ENCODE peak calls at places on chromosomes 12 and 14, in four cellular contexts. One of them, this sample, is unnamed.

GRCh38 chr14:99570542-99571302 is 33.3 kb downstream of the CCDC85C start:
- DNase-seq in SW480: no peak
- DNase-seq in epithelial cell of prostate: no peak
- DNase-seq in omental fat pad: no peak
- DNase-seq in this sample: no peak

GRCh38 chr12:109864916-109865315 is 15.4 kb downstream of the GLTP start:
- DNase-seq in SW480: no peak
- DNase-seq in epithelial cell of prostate: peak; percentile 90
- DNase-seq in omental fat pad: no peak
- DNase-seq in this sample: no peak

GRCh38 chr12:64157110-64157509 is 65.0 kb downstream of the KICS2 start:
- DNase-seq in SW480: no peak
- DNase-seq in epithelial cell of prostate: no peak
- DNase-seq in omental fat pad: no peak
- DNase-seq in this sample: no peak

GRCh38 chr14:88706425-88706824 is 86.3 kb downstream of the EML5 start:
- DNase-seq in SW480: no peak
- DNase-seq in epithelial cell of prostate: no peak
- DNase-seq in omental fat pad: no peak
- DNase-seq in this sample: no peak

GRCh38 chr12:122984612-122985358 is 4.3 kb downstream of the ARL6IP4 start:
- DNase-seq in SW480: no peak
- DNase-seq in epithelial cell of prostate: no peak
- DNase-seq in omental fat pad: no peak
- DNase-seq in this sample: peak; percentile 81

GRCh38 chr12:93060666-93061413 is 131.7 kb upstream of the EEA1 start:
- DNase-seq in SW480: no peak
- DNase-seq in epithelial cell of prostate: no peak
- DNase-seq in omental fat pad: no peak
- DNase-seq in this sample: peak; percentile 63

GRCh38 chr14:101497910-101498860 is 63.1 kb upstream of the DIO3 start:
- DNase-seq in SW480: no peak
- DNase-seq in epithelial cell of prostate: no peak
- DNase-seq in omental fat pad: no peak
- DNase-seq in this sample: no peak

GRCh38 chr14:39005044-39005736 is 97.8 kb downstream of the SEC23A start:
- DNase-seq in SW480: no peak
- DNase-seq in epithelial cell of prostate: no peak
- DNase-seq in omental fat pad: no peak
- DNase-seq in this sample: no peak

GRCh38 chr12:125065021-125065752 is at the start of gene AACS:
- DNase-seq in SW480: peak; percentile 65
- DNase-seq in epithelial cell of prostate: no peak
- DNase-seq in omental fat pad: peak; percentile 36
- DNase-seq in this sample: peak; percentile 49

GRCh38 chr12:130017571-130018449 is 114.0 kb upstream of the TMEM132D start:
- DNase-seq in SW480: no peak
- DNase-seq in epithelial cell of prostate: no peak
- DNase-seq in omental fat pad: no peak
- DNase-seq in this sample: no peak

GRCh38 chr14:94021416-94022157 is 4.6 kb upstream of the OTUB2 start:
- DNase-seq in SW480: no peak
- DNase-seq in epithelial cell of prostate: no peak
- DNase-seq in omental fat pad: no peak
- DNase-seq in this sample: peak; percentile 42

GRCh38 chr14:103108749-103109207 is 14.3 kb downstream of the EXOC3L4 start:
- DNase-seq in SW480: peak; percentile 44
- DNase-seq in epithelial cell of prostate: no peak
- DNase-seq in omental fat pad: no peak
- DNase-seq in this sample: no peak

GRCh38 chr12:103664626-103665025 is 77.6 kb downstream of the STAB2 start:
- DNase-seq in SW480: no peak
- DNase-seq in epithelial cell of prostate: no peak
- DNase-seq in omental fat pad: no peak
- DNase-seq in this sample: no peak

GRCh38 chr14:67694791-67695393 is 672 bp downstream of the RDH11 start:
- DNase-seq in SW480: peak; percentile 93
- DNase-seq in epithelial cell of prostate: peak; percentile 89
- DNase-seq in omental fat pad: peak; percentile 55
- DNase-seq in this sample: peak; percentile 92

GRCh38 chr14:36069535-36069900 is 107.0 kb downstream of the PTCSC3 start:
- DNase-seq in SW480: peak; percentile 56
- DNase-seq in epithelial cell of prostate: no peak
- DNase-seq in omental fat pad: no peak
- DNase-seq in this sample: peak; percentile 74

GRCh38 chr12:64895541-64895940 is 71.1 kb downstream of the TBC1D30 start:
- DNase-seq in SW480: no peak
- DNase-seq in epithelial cell of prostate: no peak
- DNase-seq in omental fat pad: no peak
- DNase-seq in this sample: no peak

GRCh38 chr14:98705826-98706225 is 566.2 kb downstream of the BCL11B start:
- DNase-seq in SW480: no peak
- DNase-seq in epithelial cell of prostate: no peak
- DNase-seq in omental fat pad: no peak
- DNase-seq in this sample: no peak

GRCh38 chr12:64976131-64976530 is 145.0 kb downstream of the WIF1 start:
- DNase-seq in SW480: peak; percentile 55
- DNase-seq in epithelial cell of prostate: no peak
- DNase-seq in omental fat pad: no peak
- DNase-seq in this sample: no peak

GRCh38 chr12:31322651-31323248 is 3.2 kb downstream of the SINHCAF start:
- DNase-seq in SW480: peak; percentile 45
- DNase-seq in epithelial cell of prostate: no peak
- DNase-seq in omental fat pad: no peak
- DNase-seq in this sample: no peak

GRCh38 chr12:99087278-99087677 is 442.2 kb downstream of the APAF1 start:
- DNase-seq in SW480: no peak
- DNase-seq in epithelial cell of prostate: peak; percentile 5
- DNase-seq in omental fat pad: no peak
- DNase-seq in this sample: no peak

GRCh38 chr14:69999246-69999645 is 120.0 kb downstream of the SMOC1 start:
- DNase-seq in SW480: peak; percentile 80
- DNase-seq in epithelial cell of prostate: peak; percentile 99
- DNase-seq in omental fat pad: no peak
- DNase-seq in this sample: no peak

GRCh38 chr12:6699259-6699988 is 1.2 kb downstream of the PIANP start:
- DNase-seq in SW480: no peak
- DNase-seq in epithelial cell of prostate: no peak
- DNase-seq in omental fat pad: no peak
- DNase-seq in this sample: no peak

GRCh38 chr14:100147181-100147631 is 12.2 kb downstream of the DEGS2 start:
- DNase-seq in SW480: no peak
- DNase-seq in epithelial cell of prostate: no peak
- DNase-seq in omental fat pad: no peak
- DNase-seq in this sample: no peak

GRCh38 chr12:176321-177181 is 37.4 kb downstream of the SLC6A12 start:
- DNase-seq in SW480: peak; percentile 91
- DNase-seq in epithelial cell of prostate: no peak
- DNase-seq in omental fat pad: no peak
- DNase-seq in this sample: peak; percentile 61

GRCh38 chr14:24183014-24183481 is 5.6 kb downstream of the IPO4 start:
- DNase-seq in SW480: no peak
- DNase-seq in epithelial cell of prostate: no peak
- DNase-seq in omental fat pad: no peak
- DNase-seq in this sample: no peak